ENCODE peak calls at places on chromosomes 7 and 10, in four cellular contexts. S is T-cell, V is naive B cell, N is brain microvascular endothelial cell. X is an unnamed sample.

GRCh38 chr10:123202526-123202925 is 48.3 kb downstream of the BUB3 start:
- DNase-seq in V (no peak), S (no peak), N (no peak), X (no peak)

GRCh38 chr10:69152002-69152401 is 28.0 kb downstream of the VPS26A start:
- DNase-seq in S (no peak), V (no peak), N (no peak), X (no peak)

GRCh38 chr10:110501142-110501937 is 3.6 kb downstream of the DUSP5 start:
- DNase-seq in N (peak), S (no peak), V (no peak), X (no peak)

GRCh38 chr10:19704544-19704943 is 111.7 kb upstream of the PLXDC2 start:
- DNase-seq in V (no peak), S (no peak), N (peak), X (no peak)

GRCh38 chr10:75922435-75922834 is 491.0 kb downstream of the LRMDA start:
- DNase-seq in N (no peak), V (no peak), S (no peak), X (no peak)

GRCh38 chr7:30791126-30791525 is 19.9 kb downstream of the MINDY4 start:
- DNase-seq in V (no peak), N (no peak), S (no peak), X (no peak)

GRCh38 chr7:40763319-40764287 is 628.8 kb downstream of the SUGCT start:
- DNase-seq in V (no peak), N (peak), S (no peak), X (no peak)

GRCh38 chr7:3649250-3649649 is 348.2 kb downstream of the SDK1 start:
- DNase-seq in V (no peak), S (no peak), N (peak), X (no peak)

GRCh38 chr7:123265853-123266252 is 66.1 kb upstream of the SLC13A1 start:
- DNase-seq in N (no peak), S (no peak), V (no peak), X (no peak)

GRCh38 chr7:87628780-87629569 is 777 bp downstream of the RUNDC3B start:
- DNase-seq in S (peak), V (peak), N (no peak), X (peak)

GRCh38 chr10:77445562-77445961 is 192.0 kb downstream of the KCNMA1 start:
- DNase-seq in N (no peak), S (no peak), V (no peak), X (no peak)

GRCh38 chr10:114310346-114310745 is 71.3 kb downstream of the VWA2 start:
- DNase-seq in S (no peak), V (no peak), N (no peak), X (no peak)

GRCh38 chr7:2821842-2822507 is 22.1 kb downstream of the GNA12 start:
- DNase-seq in V (peak), S (no peak), N (peak), X (no peak)

GRCh38 chr10:82288461-82288881 is 413.5 kb downstream of the NRG3 start:
- DNase-seq in N (peak), V (no peak), S (no peak), X (no peak)

GRCh38 chr7:958221-959200 is 4.0 kb upstream of the ADAP1 start:
- DNase-seq in V (no peak), S (no peak), N (no peak), X (no peak)

GRCh38 chr7:5234852-5235831 is 45.1 kb downstream of the WIPI2 start:
- DNase-seq in S (no peak), V (peak), N (no peak), X (no peak)

GRCh38 chr10:126160971-126161630 is 227.2 kb downstream of the ADAM12 start:
- DNase-seq in V (no peak), S (no peak), N (no peak), X (no peak)

GRCh38 chr10:89391882-89392756 is at the start of gene IFIT1:
- DNase-seq in N (peak), S (peak), V (peak), X (no peak)

GRCh38 chr7:55308186-55308929 is 56.8 kb upstream of the LANCL2 start:
- DNase-seq in V (no peak), N (peak), S (no peak), X (no peak)

GRCh38 chr10:97023401-97024180 is 162.2 kb downstream of the SLIT1 start:
- DNase-seq in V (no peak), N (no peak), S (no peak), X (no peak)

GRCh38 chr7:27367179-27367929 is 124.8 kb downstream of the EVX1 start:
- DNase-seq in N (no peak), S (no peak), V (no peak), X (no peak)

GRCh38 chr10:49076741-49077521 is 38.4 kb downstream of the VSTM4 start:
- DNase-seq in S (no peak), N (no peak), V (no peak), X (no peak)

GRCh38 chr10:88233870-88234269 is 349.2 kb downstream of the RNLS start:
- DNase-seq in V (no peak), S (no peak), N (no peak), X (no peak)

GRCh38 chr10:73110345-73110849 is at the start of gene NUDT13:
- DNase-seq in S (peak), V (peak), N (peak), X (no peak)

GRCh38 chr10:113576853-113577252 is 24.0 kb downstream of the HABP2 start:
- DNase-seq in S (no peak), V (no peak), N (peak), X (no peak)